ENCODE peak calls at places on chromosomes 4 and X, in nine cellular contexts. Q, K, D, S, C, R, F, L and N are unnamed samples.

GRCh38 chr4:183540498-183540953 is 35.7 kb downstream of the ING2 start:
- DNase-seq in L (no peak), D (no peak), S (no peak), R (no peak), F (no peak), K (no peak), Q (no peak), C (no peak), N (no peak)

GRCh38 chr4:152514356-152514755 is 21.5 kb downstream of the FBXW7 start:
- DNase-seq in C (no peak), R (no peak), L (no peak), Q (no peak), K (no peak), S (no peak), F (no peak), D (no peak), N (no peak)

GRCh38 chr4:169249214-169249973 is 21.4 kb downstream of the SH3RF1 start:
- DNase-seq in C (no peak), R (no peak), D (no peak), Q (no peak), F (no peak), S (no peak), L (no peak), K (peak), N (no peak)

GRCh38 chr4:136319789-136320470 is 1212.4 kb downstream of the PCDH18 start:
- DNase-seq in C (peak), F (no peak), R (no peak), Q (no peak), K (peak), S (no peak), L (peak), D (no peak), N (no peak)

GRCh38 chr4:37661643-37662221 is 24.4 kb downstream of the RELL1 start:
- DNase-seq in D (no peak), C (no peak), L (peak), F (no peak), Q (no peak), K (no peak), R (no peak), S (no peak), N (no peak)

GRCh38 chr4:20109395-20109794 is 142.3 kb upstream of the SLIT2 start:
- DNase-seq in F (no peak), R (no peak), Q (no peak), S (no peak), L (no peak), C (no peak), D (peak), K (no peak), N (no peak)

GRCh38 chr4:168683595-168683994 is 186.7 kb downstream of the PALLD start:
- DNase-seq in K (no peak), R (no peak), S (no peak), F (no peak), C (no peak), L (no peak), D (no peak), Q (no peak), N (no peak)

GRCh38 chrX:153568612-153569011 is 30.3 kb downstream of the CCNQ start:
- DNase-seq in R (no peak), C (no peak), Q (no peak), F (no peak), L (no peak), D (no peak), K (no peak), S (no peak), N (no peak)

GRCh38 chrX:109155161-109155560 is 326.7 kb downstream of the GUCY2F start:
- DNase-seq in L (no peak), C (no peak), F (no peak), D (no peak), S (no peak), Q (no peak), R (no peak), K (no peak), N (no peak)

GRCh38 chrX:15686818-15687685 is 22.4 kb upstream of the CLTRN start:
- DNase-seq in F (peak), R (no peak), Q (peak), D (peak), S (peak), K (peak), L (peak), C (peak), N (peak)

GRCh38 chrX:149495573-149496071 is 9.5 kb downstream of the IDS start:
- DNase-seq in L (peak), D (peak), R (peak), C (no peak), K (peak), F (no peak), S (no peak), Q (no peak), N (no peak)

GRCh38 chr4:84563002-84563401 is 19.9 kb upstream of the CDS1 start:
- DNase-seq in C (no peak), F (no peak), R (no peak), D (no peak), K (no peak), S (no peak), L (no peak), Q (no peak), N (no peak)

GRCh38 chr4:76012388-76012801 is 5.1 kb upstream of the CXCL9 start:
- DNase-seq in K (no peak), F (no peak), Q (no peak), R (no peak), C (no peak), L (no peak), S (no peak), D (peak), N (no peak)

GRCh38 chr4:78056265-78057129 is 626 bp upstream of the FRAS1 start:
- DNase-seq in R (peak), S (no peak), Q (peak), K (peak), D (no peak), C (peak), L (peak), F (no peak), N (peak)

GRCh38 chrX:154486052-154486395 is 391 bp downstream of the UBL4A start:
- DNase-seq in Q (no peak), D (no peak), C (no peak), S (no peak), F (peak), K (peak), L (no peak), R (no peak), N (no peak)

GRCh38 chr4:91058345-91058744 is 931.2 kb downstream of the CCSER1 start:
- DNase-seq in D (no peak), S (no peak), R (no peak), F (no peak), Q (no peak), L (no peak), K (no peak), C (no peak), N (no peak)

GRCh38 chr4:184416913-184417734 is 57.2 kb downstream of the IRF2 start:
- DNase-seq in Q (no peak), D (no peak), F (peak), L (peak), S (no peak), R (no peak), C (no peak), K (no peak), N (no peak)

GRCh38 chr4:1237981-1238675 is 10.8 kb downstream of the CTBP1 start:
- DNase-seq in L (no peak), S (no peak), C (no peak), D (no peak), R (peak), Q (no peak), K (no peak), F (no peak), N (no peak)

GRCh38 chr4:189143255-189143654 is 797.4 kb upstream of the FRG1 start:
- DNase-seq in R (no peak), Q (no peak), F (no peak), L (peak), S (no peak), C (peak), D (no peak), K (no peak), N (no peak)

GRCh38 chr4:71461422-71461821 is 122.6 kb downstream of the SLC4A4 start:
- DNase-seq in K (no peak), S (no peak), Q (no peak), L (no peak), R (no peak), C (no peak), D (no peak), F (no peak), N (no peak)

GRCh38 chrX:40434443-40434842 is 146.3 kb upstream of the ATP6AP2 start:
- DNase-seq in D (no peak), K (no peak), C (no peak), F (no peak), S (no peak), R (no peak), L (no peak), Q (no peak), N (no peak)

GRCh38 chr4:3489451-3489962 is 26.4 kb downstream of the DOK7 start:
- DNase-seq in Q (no peak), L (no peak), F (no peak), R (no peak), D (no peak), C (no peak), S (no peak), K (no peak), N (no peak)

GRCh38 chrX:79721234-79721633 is 293.3 kb upstream of the TBX22 start:
- DNase-seq in K (no peak), Q (no peak), S (no peak), R (no peak), D (no peak), F (no peak), C (no peak), L (no peak), N (no peak)